ENCODE peak calls at places on chromosome 20, in five cellular contexts. X, K, L, R and M are unnamed samples.

GRCh38 chr20:47201074-47201730 is 155.3 kb downstream of the ZMYND8 start:
- DNase-seq in X (no peak), K (no peak), L (no peak), R (no peak), M (no peak)

GRCh38 chr20:52291109-52291508 is 99.5 kb upstream of the ZFP64 start:
- DNase-seq in X (no peak), K (no peak), L (no peak), R (no peak), M (no peak)

GRCh38 chr20:57695012-57695411 is 14.8 kb downstream of the PMEPA1 start:
- DNase-seq in X (no peak), K (peak; percentile 93), L (no peak), R (no peak), M (peak; percentile 64)

GRCh38 chr20:12012241-12013222 is 94.8 kb downstream of the BTBD3 start:
- DNase-seq in X (peak; percentile 12), K (peak; percentile 51), L (peak; percentile 55), R (no peak), M (no peak)

GRCh38 chr20:25584905-25585704 is at the start of gene NINL:
- DNase-seq in X (peak; percentile 28), K (peak; percentile 8), L (peak; percentile 68), R (peak; percentile 78), M (peak; percentile 72)

GRCh38 chr20:376750-377149 is 3.8 kb upstream of the TRIB3 start:
- DNase-seq in X (no peak), K (no peak), L (no peak), R (no peak), M (no peak)

GRCh38 chr20:60800185-60800584 is 451.9 kb upstream of the CDH4 start:
- DNase-seq in X (no peak), K (no peak), L (no peak), R (no peak), M (no peak)

GRCh38 chr20:13017235-13017634 is 8.5 kb downstream of the SPTLC3 start:
- DNase-seq in X (no peak), K (peak; percentile 27), L (no peak), R (no peak), M (no peak)

GRCh38 chr20:22729180-22729579 is 144.8 kb upstream of the FOXA2 start:
- DNase-seq in X (no peak), K (peak; percentile 81), L (no peak), R (no peak), M (no peak)

GRCh38 chr20:19706463-19706862 is 51.6 kb upstream of the RIN2 start:
- DNase-seq in X (no peak), K (no peak), L (no peak), R (no peak), M (no peak)

GRCh38 chr20:59598625-59599310 is 5.6 kb upstream of the PHACTR3 start:
- DNase-seq in X (no peak), K (peak; percentile 37), L (peak; percentile 61), R (peak; percentile 56), M (no peak)

GRCh38 chr20:38298768-38299288 is 5.1 kb upstream of the BPI start:
- DNase-seq in X (no peak), K (no peak), L (no peak), R (peak; percentile 83), M (peak; percentile 81)

GRCh38 chr20:57881466-57882405 is 171.9 kb upstream of the PMEPA1 start:
- DNase-seq in X (peak; percentile 16), K (no peak), L (no peak), R (no peak), M (no peak)

GRCh38 chr20:63365601-63366509 is 4.7 kb upstream of the CHRNA4 start:
- DNase-seq in X (no peak), K (no peak), L (no peak), R (no peak), M (no peak)

GRCh38 chr20:7935027-7935551 is 5.2 kb downstream of the HAO1 start:
- DNase-seq in X (no peak), K (no peak), L (no peak), R (no peak), M (no peak)

GRCh38 chr20:13873814-13874213 is 89.0 kb downstream of the NDUFAF5 start:
- DNase-seq in X (no peak), K (no peak), L (no peak), R (no peak), M (no peak)

GRCh38 chr20:14383326-14383725 is 45.9 kb upstream of the FLRT3 start:
- DNase-seq in X (no peak), K (no peak), L (no peak), R (no peak), M (no peak)

GRCh38 chr20:31573555-31574295 is 31.4 kb upstream of the ID1 start:
- DNase-seq in X (no peak), K (no peak), L (peak; percentile 75), R (no peak), M (no peak)

GRCh38 chr20:6698056-6698455 is 69.4 kb upstream of the BMP2 start:
- DNase-seq in X (no peak), K (no peak), L (no peak), R (no peak), M (no peak)

GRCh38 chr20:20743511-20744169 is 31.2 kb upstream of the RALGAPA2 start:
- DNase-seq in X (no peak), K (no peak), L (peak; percentile 10), R (peak; percentile 84), M (peak; percentile 69)

GRCh38 chr20:45359069-45359405 is 3.9 kb upstream of the SYS1 start:
- DNase-seq in X (no peak), K (peak; percentile 54), L (no peak), R (peak; percentile 62), M (peak; percentile 81)

GRCh38 chr20:51327251-51327841 is 215.2 kb downstream of the NFATC2 start:
- DNase-seq in X (peak; percentile 48), K (peak; percentile 29), L (no peak), R (no peak), M (no peak)

GRCh38 chr20:10430000-10430466 is 4.0 kb downstream of the MKKS start:
- DNase-seq in X (no peak), K (peak; percentile 32), L (no peak), R (no peak), M (no peak)

GRCh38 chr20:56522311-56522710 is 2.2 kb upstream of the FAM209A start:
- DNase-seq in X (no peak), K (no peak), L (no peak), R (no peak), M (no peak)

GRCh38 chr20:19993937-19994667 is 23.1 kb upstream of the NAA20 start:
- DNase-seq in X (peak; percentile 47), K (peak; percentile 80), L (peak; percentile 30), R (peak; percentile 64), M (no peak)

GRCh38 chr20:38137441-38138037 is 27.5 kb downstream of the TGM2 start:
- DNase-seq in X (no peak), K (no peak), L (no peak), R (no peak), M (peak; percentile 10)

GRCh38 chr20:9397928-9398327 is 116.5 kb upstream of the LAMP5 start:
- DNase-seq in X (no peak), K (no peak), L (no peak), R (peak; percentile 38), M (no peak)

GRCh38 chr20:39800548-39800947 is 838.4 kb downstream of the DHX35 start:
- DNase-seq in X (peak; percentile 66), K (peak; percentile 52), L (no peak), R (peak; percentile 53), M (no peak)

GRCh38 chr20:44566811-44567210 is 15.6 kb upstream of the PKIG start:
- DNase-seq in X (no peak), K (no peak), L (peak; percentile 29), R (no peak), M (no peak)

GRCh38 chr20:50085481-50086365 is 27.2 kb downstream of the UBE2V1 start:
- DNase-seq in X (no peak), K (peak; percentile 52), L (peak; percentile 88), R (no peak), M (peak; percentile 59)

GRCh38 chr20:56520180-56520579 is 4.4 kb upstream of the FAM209A start:
- DNase-seq in X (no peak), K (no peak), L (no peak), R (no peak), M (no peak)

GRCh38 chr20:41358230-41358629 is 8.4 kb downstream of the EMILIN3 start:
- DNase-seq in X (no peak), K (no peak), L (no peak), R (no peak), M (no peak)

GRCh38 chr20:33858666-33859065 is 47.5 kb downstream of the CHMP4B start:
- DNase-seq in X (no peak), K (no peak), L (no peak), R (no peak), M (peak; percentile 7)

GRCh38 chr20:14550655-14551054 is 213.2 kb upstream of the FLRT3 start:
- DNase-seq in X (no peak), K (no peak), L (no peak), R (no peak), M (no peak)